ENCODE peak calls at places on chromosomes 12 and 14, in four cellular contexts. One of them, this sample, is unnamed.
A peak's percentile ranks its signal among the peaks of the same experiment; 100 is the strongest.

GRCh38 chr14:105187116-105187515 is 6.0 kb upstream of the NUDT14 start:
- DNase-seq in HCT116: no peak
- DNase-seq in HFF-Myc: no peak
- DNase-seq in CD8-positive, alpha-beta T cell: no peak
- DNase-seq in this sample: no peak

GRCh38 chr12:103840881-103841689 is at the start of gene NT5DC3:
- DNase-seq in HCT116: peak; percentile 65
- DNase-seq in HFF-Myc: peak; percentile 36
- DNase-seq in CD8-positive, alpha-beta T cell: peak; percentile 74
- DNase-seq in this sample: peak; percentile 54

GRCh38 chr14:37945959-37946358 is 261.7 kb upstream of the SSTR1 start:
- DNase-seq in HCT116: no peak
- DNase-seq in HFF-Myc: no peak
- DNase-seq in CD8-positive, alpha-beta T cell: no peak
- DNase-seq in this sample: no peak

GRCh38 chr14:38721822-38722431 is 381.1 kb downstream of the SEC23A start:
- DNase-seq in HCT116: peak; percentile 40
- DNase-seq in HFF-Myc: peak; percentile 40
- DNase-seq in CD8-positive, alpha-beta T cell: no peak
- DNase-seq in this sample: no peak

GRCh38 chr12:105418821-105419291 is 88.4 kb downstream of the C12orf75 start:
- DNase-seq in HCT116: no peak
- DNase-seq in HFF-Myc: peak; percentile 47
- DNase-seq in CD8-positive, alpha-beta T cell: no peak
- DNase-seq in this sample: no peak

GRCh38 chr12:27178723-27179398 is 65.2 kb upstream of the STK38L start:
- DNase-seq in HCT116: no peak
- DNase-seq in HFF-Myc: no peak
- DNase-seq in CD8-positive, alpha-beta T cell: no peak
- DNase-seq in this sample: no peak

GRCh38 chr12:57896139-57896436 is 45.3 kb upstream of the ATP23 start:
- DNase-seq in HCT116: no peak
- DNase-seq in HFF-Myc: no peak
- DNase-seq in CD8-positive, alpha-beta T cell: no peak
- DNase-seq in this sample: no peak

GRCh38 chr14:21852061-21852664 is 178.5 kb upstream of the OR4E1 start:
- DNase-seq in HCT116: peak; percentile 16
- DNase-seq in HFF-Myc: no peak
- DNase-seq in CD8-positive, alpha-beta T cell: peak; percentile 49
- DNase-seq in this sample: no peak

GRCh38 chr12:65335021-65335714 is 56.7 kb downstream of the MSRB3 start:
- DNase-seq in HCT116: peak; percentile 76
- DNase-seq in HFF-Myc: peak; percentile 70
- DNase-seq in CD8-positive, alpha-beta T cell: no peak
- DNase-seq in this sample: peak; percentile 91

DNA sequence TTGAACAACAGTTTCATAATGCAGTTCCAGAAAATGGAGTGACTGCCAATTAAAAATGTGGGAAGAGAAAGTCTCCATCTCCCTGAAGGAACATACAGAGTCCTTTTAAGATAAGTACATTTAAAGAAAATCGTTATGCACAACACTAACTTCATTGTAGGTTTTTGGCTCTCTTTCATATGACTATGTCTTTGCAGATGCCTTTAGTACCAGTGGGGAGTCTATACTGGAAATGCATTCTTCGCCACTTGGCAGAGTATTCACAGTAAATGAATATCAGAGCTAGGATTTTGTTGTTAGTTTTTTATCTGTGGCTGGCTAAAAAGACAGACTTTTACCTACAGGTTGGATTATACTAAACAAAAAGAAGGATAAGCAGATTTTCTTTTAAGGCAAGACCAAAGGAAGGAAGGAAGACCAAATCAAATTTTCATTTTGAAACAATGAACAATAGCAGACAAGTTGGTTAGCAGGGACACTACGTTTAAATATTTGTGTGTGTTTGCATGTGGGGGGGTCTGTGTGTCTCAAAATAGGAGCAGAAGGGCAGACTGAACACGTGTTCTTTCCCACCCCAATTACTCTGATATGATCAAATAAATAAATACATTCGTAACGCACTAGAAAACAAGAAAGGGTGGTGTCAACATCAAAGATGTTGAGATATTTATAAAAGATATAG is 124.5 kb downstream of the BTG1 start:
- DNase-seq in HCT116: no peak
- DNase-seq in HFF-Myc: no peak
- DNase-seq in CD8-positive, alpha-beta T cell: no peak
- DNase-seq in this sample: no peak
- H3K4me3 ChIP-seq in HCT116: no peak overlapping the region
- H3K4me3 ChIP-seq in HFF-Myc: no peak overlapping the region
- H3K4me3 ChIP-seq in CD8-positive, alpha-beta T cell: no peak overlapping the region
- H3K4me3 ChIP-seq in this sample: no peak overlapping the region

DNA sequence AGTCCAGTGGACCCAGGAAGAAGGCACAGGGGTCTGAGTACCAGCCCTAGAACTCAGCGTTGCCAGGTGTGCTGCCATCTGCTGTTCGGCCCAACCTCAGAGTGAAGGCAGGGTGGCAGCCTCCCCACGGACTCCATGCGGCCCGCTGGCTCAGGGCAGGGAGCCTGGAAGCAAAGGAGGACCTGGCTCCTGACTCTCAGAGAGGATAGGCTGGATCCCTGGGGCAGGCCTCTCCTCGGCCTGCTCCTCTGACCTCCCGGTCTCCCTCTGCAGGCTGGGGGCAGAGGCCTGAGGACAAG is 10.1 kb downstream of the MCRS1 start:
- DNase-seq in HCT116: no peak
- DNase-seq in HFF-Myc: no peak
- DNase-seq in CD8-positive, alpha-beta T cell: no peak
- DNase-seq in this sample: no peak
- TF ChIP-seq CTCF in HCT116: peak; percentile 19
- TF ChIP-seq CTCF in HFF-Myc: peak; percentile 24
- TF ChIP-seq CTCF in CD8-positive, alpha-beta T cell: no peak
- TF ChIP-seq CTCF in this sample: peak; percentile 31

GRCh38 chr14:85574849-85575616 is 45.1 kb downstream of the FLRT2 start:
- DNase-seq in HCT116: no peak
- DNase-seq in HFF-Myc: no peak
- DNase-seq in CD8-positive, alpha-beta T cell: no peak
- DNase-seq in this sample: no peak

GRCh38 chr14:85575617-85575898 is 45.6 kb downstream of the FLRT2 start:
- DNase-seq in HCT116: no peak
- DNase-seq in HFF-Myc: no peak
- DNase-seq in CD8-positive, alpha-beta T cell: no peak
- DNase-seq in this sample: no peak

GRCh38 chr14:85573406-85573805 is 43.5 kb downstream of the FLRT2 start:
- DNase-seq in HCT116: no peak
- DNase-seq in HFF-Myc: no peak
- DNase-seq in CD8-positive, alpha-beta T cell: no peak
- DNase-seq in this sample: no peak

GRCh38 chr14:85572021-85572420 is 42.1 kb downstream of the FLRT2 start:
- DNase-seq in HCT116: no peak
- DNase-seq in HFF-Myc: no peak
- DNase-seq in CD8-positive, alpha-beta T cell: no peak
- DNase-seq in this sample: no peak

DNA sequence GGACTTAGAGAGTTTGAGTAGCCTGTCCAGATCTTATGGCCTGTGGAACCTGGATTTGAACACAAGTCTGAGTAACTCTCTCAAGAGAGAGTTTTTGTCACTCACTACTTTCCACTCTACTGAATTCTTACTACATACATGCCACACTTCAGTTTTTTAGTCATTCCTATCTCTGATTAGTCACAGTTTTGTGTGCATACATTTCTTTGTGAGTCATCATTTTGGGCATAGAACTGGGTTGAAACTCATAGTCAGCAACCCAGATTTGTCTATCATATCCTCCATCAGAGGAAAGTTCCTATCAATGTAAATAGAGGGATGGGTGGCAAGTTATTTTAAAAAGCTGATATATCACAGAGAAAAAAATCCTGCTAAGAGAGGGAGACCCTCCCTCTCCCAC is 42.9 kb downstream of the FLRT2 start:
- DNase-seq in HCT116: no peak
- DNase-seq in HFF-Myc: peak; percentile 33
- DNase-seq in CD8-positive, alpha-beta T cell: no peak
- DNase-seq in this sample: no peak
- H3K4me3 ChIP-seq in HCT116: no peak overlapping the region
- H3K4me3 ChIP-seq in HFF-Myc: no peak overlapping the region
- H3K4me3 ChIP-seq in CD8-positive, alpha-beta T cell: no peak overlapping the region
- H3K4me3 ChIP-seq in this sample: no peak overlapping the region

GRCh38 chr12:53224268-53224896 is 7.6 kb downstream of the RARG start:
- DNase-seq in HCT116: no peak
- DNase-seq in HFF-Myc: no peak
- DNase-seq in CD8-positive, alpha-beta T cell: no peak
- DNase-seq in this sample: no peak
- TF ChIP-seq CTCF in HCT116: no peak
- TF ChIP-seq CTCF in HFF-Myc: peak; percentile 37
- TF ChIP-seq CTCF in CD8-positive, alpha-beta T cell: no peak
- TF ChIP-seq CTCF in this sample: peak; percentile 50

DNA sequence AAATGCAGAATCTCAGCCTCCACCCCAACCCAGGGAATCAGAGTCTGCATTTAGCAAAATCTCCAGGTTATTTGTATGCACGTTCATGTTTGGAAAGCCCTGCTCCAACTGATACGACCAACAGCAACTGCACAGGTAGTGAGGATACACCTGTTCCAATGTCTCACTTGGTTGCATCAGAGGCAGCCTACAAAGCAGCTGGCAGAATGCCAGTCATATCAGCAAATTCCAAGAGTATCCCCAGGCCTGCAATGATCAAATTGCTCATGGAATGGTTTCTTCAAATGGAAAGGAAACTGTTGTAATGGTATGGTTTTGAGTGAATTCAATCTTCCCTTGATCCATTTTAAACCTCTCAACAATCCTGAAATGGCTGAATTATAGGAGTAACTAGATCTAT is 75.4 kb downstream of the GRIP1 start:
- DNase-seq in HCT116: no peak
- DNase-seq in HFF-Myc: no peak
- DNase-seq in CD8-positive, alpha-beta T cell: no peak
- DNase-seq in this sample: no peak
- H3K4me3 ChIP-seq in HCT116: no peak overlapping the region
- H3K4me3 ChIP-seq in HFF-Myc: no peak overlapping the region
- H3K4me3 ChIP-seq in CD8-positive, alpha-beta T cell: no peak overlapping the region
- H3K4me3 ChIP-seq in this sample: no peak overlapping the region